ENCODE peak calls at places on chromosomes 6 and 20, in four cellular contexts. B is IMR-90, O is neuronal stem cell, V is H1. J is an unnamed sample.

GRCh38 chr20:46752639-46753235 is 43.3 kb downstream of the SLC2A10 start:
- DNase-seq in B (peak; percentile 62), O (peak; percentile 65), V (peak; percentile 80), J (peak; percentile 53)

GRCh38 chr6:167507376-167507961 is 182.6 kb downstream of the TTLL2 start:
- DNase-seq in V (no peak), B (no peak), O (no peak), J (no peak)

GRCh38 chr20:58023781-58024180 is 204.7 kb downstream of the ANKRD60 start:
- DNase-seq in O (no peak), B (no peak), V (no peak), J (no peak)

GRCh38 chr20:50577175-50578018 is 67.2 kb downstream of the PTPN1 start:
- DNase-seq in V (no peak), O (no peak), B (no peak), J (no peak)

GRCh38 chr6:70103798-70104197 is 199.1 kb downstream of the COL9A1 start:
- DNase-seq in B (no peak), V (no peak), O (no peak), J (no peak)

GRCh38 chr6:141829566-141829965 is 303.2 kb upstream of the GJE1 start:
- DNase-seq in O (peak; percentile 84), V (no peak), B (no peak), J (no peak)

GRCh38 chr6:111614833-111615582 is 9.3 kb upstream of the TRAF3IP2 start:
- DNase-seq in B (no peak), V (peak; percentile 64), O (no peak), J (peak; percentile 33)

GRCh38 chr6:26530203-26530602 is 8.0 kb upstream of the HMGN4 start:
- DNase-seq in V (no peak), B (no peak), O (no peak), J (no peak)

GRCh38 chr6:34378470-34378869 is 14.0 kb downstream of the NUDT3 start:
- DNase-seq in B (no peak), O (no peak), V (no peak), J (no peak)

GRCh38 chr6:131003419-131004386 is 59.3 kb downstream of the EPB41L2 start:
- DNase-seq in O (no peak), B (no peak), V (no peak), J (no peak)

GRCh38 chr6:38215225-38215624 is 395.7 kb downstream of the ZFAND3 start:
- DNase-seq in B (no peak), V (no peak), O (no peak), J (no peak)

GRCh38 chr6:143634486-143634885 is 43.3 kb upstream of the PHACTR2 start:
- DNase-seq in B (peak; percentile 4), V (no peak), O (no peak), J (peak; percentile 65)

GRCh38 chr6:148746363-148747144 is at the start of gene UST:
- DNase-seq in O (peak; percentile 90), V (peak; percentile 82), B (peak; percentile 95), J (peak; percentile 68)

GRCh38 chr6:38273325-38273724 is 366.4 kb downstream of the BTBD9 start:
- DNase-seq in V (no peak), O (no peak), B (peak; percentile 71), J (no peak)

GRCh38 chr6:33609444-33610034 is 11.6 kb upstream of the ITPR3 start:
- DNase-seq in O (no peak), B (peak; percentile 74), V (no peak), J (no peak)

GRCh38 chr6:129871220-129871619 is 10.1 kb upstream of the TMEM244 start:
- DNase-seq in O (no peak), V (no peak), B (no peak), J (no peak)

GRCh38 chr6:39942903-39943580 is 8.8 kb upstream of the MOCS1 start:
- DNase-seq in O (no peak), B (no peak), V (no peak), J (no peak)

GRCh38 chr6:43628392-43629103 is 516 bp downstream of the GTPBP2 start:
- DNase-seq in V (peak; percentile 74), B (peak; percentile 34), O (peak; percentile 44), J (no peak)

GRCh38 chr20:62409935-62410741 is 3.1 kb upstream of the CABLES2 start:
- DNase-seq in O (peak; percentile 65), B (no peak), V (peak; percentile 85), J (no peak)

GRCh38 chr6:75504902-75505233 is 11.3 kb upstream of the FILIP1 start:
- DNase-seq in B (no peak), V (no peak), O (no peak), J (no peak)

GRCh38 chr6:447381-448165 is 56.0 kb downstream of the IRF4 start:
- DNase-seq in B (no peak), O (no peak), V (peak; percentile 39), J (no peak)

GRCh38 chr6:156852147-156852857 is 75.1 kb downstream of the ARID1B start:
- DNase-seq in B (no peak), V (no peak), O (no peak), J (no peak)

GRCh38 chr6:81381382-81381916 is 371.0 kb downstream of the TENT5A start:
- DNase-seq in V (no peak), O (no peak), B (peak; percentile 5), J (no peak)

GRCh38 chr6:81380718-81381338 is 371.7 kb downstream of the TENT5A start:
- DNase-seq in V (no peak), O (no peak), B (no peak), J (no peak)

GRCh38 chr6:81371929-81372328 is 380.6 kb downstream of the TENT5A start:
- DNase-seq in V (no peak), O (no peak), B (no peak), J (no peak)

GRCh38 chr6:81373414-81373813 is 379.1 kb downstream of the TENT5A start:
- DNase-seq in V (no peak), O (no peak), B (no peak), J (no peak)

GRCh38 chr6:81376745-81377144 is 375.7 kb downstream of the TENT5A start:
- DNase-seq in V (no peak), O (no peak), B (no peak), J (peak; percentile 57)
- H3K4me3 ChIP-seq in V (no peak overlapping the region), O (no peak overlapping the region), B (no peak overlapping the region), J (no peak overlapping the region)

GRCh38 chr6:89050155-89050554 is 30.4 kb upstream of the PNRC1 start:
- DNase-seq in V (no peak), O (no peak), B (peak; percentile 28), J (peak; percentile 56)
- H2BK120ac ChIP-seq in V (no peak overlapping the region), O (no peak overlapping the region), B (no peak overlapping the region), J (no peak overlapping the region)

GRCh38 chr6:116881236-116881635 is 4.2 kb downstream of the RFX6 start:
- DNase-seq in V (no peak), O (no peak), B (no peak), J (no peak)

GRCh38 chr6:116876107-116876506 is 935 bp upstream of the RFX6 start:
- DNase-seq in B (no peak), O (no peak), V (no peak), J (no peak)

GRCh38 chr6:116872771-116873170 is 4.3 kb upstream of the RFX6 start:
- DNase-seq in V (no peak), O (no peak), B (no peak), J (no peak)

GRCh38 chr6:116877743-116878142 is 701 bp downstream of the RFX6 start:
- DNase-seq in B (no peak), V (no peak), O (no peak), J (no peak)

GRCh38 chr6:116876635-116877611 is at the start of gene RFX6:
- DNase-seq in O (no peak), B (no peak), V (peak; percentile 80), J (peak; percentile 4)
- H3K4me3 ChIP-seq in O (no peak within 1 kb of the TSS), B (no peak within 1 kb of the TSS), V (peak within 1 kb of the TSS; percentile 71), J (peak within 1 kb of the TSS; percentile 34)

GRCh38 chr6:5673016-5673415 is 333.7 kb downstream of the NRN1 start:
- DNase-seq in V (no peak), O (no peak), B (no peak), J (no peak)
- H2BK120ac ChIP-seq in V (no peak overlapping the region), O (no peak overlapping the region), B (peak overlapping the region; percentile 11), J (no peak overlapping the region)

GRCh38 chr6:90274481-90275030 is 22.1 kb downstream of the BACH2 start:
- DNase-seq in O (no peak), V (no peak), B (no peak), J (no peak)

GRCh38 chr6:90273863-90274262 is 22.8 kb downstream of the BACH2 start:
- DNase-seq in O (no peak), V (no peak), B (no peak), J (no peak)

GRCh38 chr6:90277301-90278011 is 19.2 kb downstream of the BACH2 start:
- DNase-seq in O (no peak), B (peak; percentile 20), V (no peak), J (no peak)

GRCh38 chr6:90278129-90278528 is 18.5 kb downstream of the BACH2 start:
- DNase-seq in O (no peak), V (no peak), B (no peak), J (no peak)
- H3K4me3 ChIP-seq in O (no peak overlapping the region), V (no peak overlapping the region), B (no peak overlapping the region), J (no peak overlapping the region)

J was measured in trophoblast cell.